ENCODE peak calls at places on chromosomes 13 and 19, in seven cellular contexts. S is coronary artery; P is heart right ventricle; W is upper lobe of right lung; Z is CD4-positive, alpha-beta memory T cell; I is IMR-90; G is fibroblast of lung. Q is an unnamed sample.

GRCh38 chr13:33185853-33186252 is 99.7 kb downstream of the STARD13 start:
- DNase-seq in W (no peak), Z (no peak), P (no peak), I (no peak), S (no peak), G (peak), Q (no peak)

GRCh38 chr13:24161010-24161775 is 673 bp downstream of the SPATA13 start:
- DNase-seq in P (peak), S (no peak), I (no peak), G (peak), Z (peak), W (no peak), Q (peak)

GRCh38 chr13:20182231-20182846 is 10.4 kb downstream of the GJB2 start:
- DNase-seq in I (peak), S (peak), P (no peak), W (no peak), Z (peak), G (peak), Q (no peak)

GRCh38 chr19:17058236-17058635 is 17.0 kb downstream of the HAUS8 start:
- DNase-seq in Z (no peak), G (no peak), P (no peak), S (no peak), I (peak), W (no peak), Q (no peak)

GRCh38 chr19:52398091-52398461 is 427 bp downstream of the ZNF528 start:
- DNase-seq in G (peak), W (no peak), P (peak), Z (no peak), I (peak), S (no peak), Q (no peak)

GRCh38 chr13:94667190-94667589 is 45.2 kb downstream of the SOX21 start:
- DNase-seq in G (no peak), I (no peak), Z (no peak), S (no peak), P (no peak), W (no peak), Q (no peak)

GRCh38 chr13:65854431-65854830 is 1375.7 kb downstream of the PCDH9 start:
- DNase-seq in G (no peak), P (no peak), W (no peak), Z (no peak), I (no peak), S (no peak), Q (no peak)

GRCh38 chr19:30696514-30696913 is 324.3 kb downstream of the ZNF536 start:
- DNase-seq in Z (no peak), P (no peak), W (no peak), G (no peak), S (no peak), I (peak), Q (peak)

GRCh38 chr13:48853381-48854102 is 122.2 kb upstream of the FNDC3A start:
- DNase-seq in S (no peak), I (peak), P (no peak), W (no peak), G (peak), Z (no peak), Q (no peak)

GRCh38 chr19:29893606-29894284 is 48.3 kb upstream of the URI1 start:
- DNase-seq in W (no peak), P (no peak), Z (no peak), S (no peak), I (no peak), G (no peak), Q (peak)

GRCh38 chr19:24052811-24053210 is 34.2 kb upstream of the ZNF254 start:
- DNase-seq in S (no peak), G (no peak), Z (no peak), I (peak), P (no peak), W (no peak), Q (no peak)

GRCh38 chr19:58338825-58339558 is 12.2 kb downstream of the ZSCAN22 start:
- DNase-seq in G (peak), Z (no peak), I (peak), P (no peak), S (no peak), W (no peak), Q (no peak)

GRCh38 chr13:43572601-43573360 is 214.0 kb downstream of the ENOX1 start:
- DNase-seq in S (no peak), I (peak), P (no peak), W (no peak), G (peak), Z (no peak), Q (no peak)

GRCh38 chr13:43573361-43573740 is 213.4 kb downstream of the ENOX1 start:
- DNase-seq in P (no peak), W (no peak), S (no peak), G (peak), Z (no peak), I (no peak), Q (no peak)

GRCh38 chr13:43569688-43570087 is 217.1 kb downstream of the ENOX1 start:
- DNase-seq in I (no peak), G (no peak), W (no peak), S (no peak), Z (no peak), P (no peak), Q (no peak)

GRCh38 chr13:43564941-43565340 is 221.8 kb downstream of the ENOX1 start:
- DNase-seq in Z (no peak), P (no peak), W (no peak), I (no peak), S (no peak), G (no peak), Q (no peak)

GRCh38 chr13:43567608-43568007 is 219.2 kb downstream of the ENOX1 start:
- DNase-seq in Z (no peak), G (peak), S (no peak), W (no peak), P (no peak), I (peak), Q (no peak)
- H3K4me3 ChIP-seq in Z (no peak), G (no peak), S (no peak), W (no peak), P (no peak), I (no peak), Q (no peak)

DNA sequence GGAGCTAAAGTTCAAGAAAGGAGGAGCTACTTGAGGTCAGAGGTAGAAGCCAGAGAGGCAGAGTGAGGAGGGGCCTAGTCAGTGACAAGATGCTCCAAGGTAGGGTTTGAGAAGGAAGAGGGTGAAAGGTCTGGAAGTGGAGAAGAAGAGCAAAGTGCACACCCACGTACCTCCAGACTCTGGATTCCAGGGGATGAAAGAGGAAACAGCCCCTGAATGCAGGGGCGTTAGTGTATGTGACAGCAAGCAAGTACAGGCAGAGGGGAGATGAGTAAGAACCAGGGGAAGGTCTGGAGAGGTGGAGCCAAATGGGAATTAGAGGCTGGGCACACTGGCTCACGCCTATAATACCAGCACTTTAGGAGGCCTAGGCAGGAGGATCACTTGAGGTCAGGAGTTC is 8.7 kb downstream of the RPS28 start:
- DNase-seq in G (no peak), I (no peak), P (no peak), Z (no peak), W (no peak), S (no peak), Q (no peak)
- H3K27ac ChIP-seq in G (no peak), I (no peak), P (no peak), Z (no peak), W (no peak), S (no peak), Q (no peak)

GRCh38 chr19:5246554-5247155 is 94.0 kb downstream of the PTPRS start:
- DNase-seq in G (peak), P (no peak), S (no peak), I (no peak), W (no peak), Z (no peak), Q (no peak)
- H3K4me3 ChIP-seq in G (no peak), P (no peak), S (no peak), I (no peak), W (no peak), Z (no peak), Q (no peak)

GRCh38 chr19:13794752-13795589 is at the start of gene ZSWIM4:
- DNase-seq in S (peak), G (peak), Z (peak), I (peak), W (peak), P (peak), Q (peak)

GRCh38 chr19:13797870-13798269 is 2.6 kb downstream of the ZSWIM4 start:
- DNase-seq in Z (no peak), I (peak), W (no peak), G (peak), S (no peak), P (no peak), Q (no peak)

GRCh38 chr19:13795595-13796300 is 505 bp downstream of the ZSWIM4 start:
- DNase-seq in S (no peak), W (peak), G (peak), P (no peak), Z (no peak), I (peak), Q (peak)

GRCh38 chr19:13796301-13797057 is 1.2 kb downstream of the ZSWIM4 start:
- DNase-seq in W (peak), I (peak), Z (no peak), G (peak), S (peak), P (peak), Q (peak)

DNA sequence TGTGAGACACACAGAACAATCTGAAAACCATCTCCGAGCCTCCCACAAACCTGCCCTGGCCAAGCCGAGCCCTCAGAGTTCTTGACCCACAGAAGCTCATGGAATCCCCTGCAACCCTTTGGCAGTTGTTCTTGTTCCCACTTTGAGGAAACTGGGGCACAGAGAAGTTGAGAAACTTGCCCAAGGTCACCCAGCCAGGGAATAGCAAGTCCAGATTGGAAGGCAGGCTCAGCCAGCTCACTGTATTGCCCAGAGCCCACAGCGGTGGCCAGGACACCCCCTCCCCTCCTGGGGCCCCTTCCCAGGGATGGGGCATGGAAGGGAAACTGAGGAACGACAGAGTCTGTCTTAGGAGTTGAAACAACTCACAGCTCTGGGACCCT is 1.8 kb downstream of the ZSWIM4 start:
- DNase-seq in G (no peak), P (no peak), S (no peak), W (no peak), I (no peak), Z (no peak), Q (no peak)
- H3K27ac ChIP-seq in G (peak), P (peak), S (peak), W (peak), I (peak), Z (no peak), Q (peak)

GRCh38 chr13:46369506-46370268 is 17.4 kb downstream of the RUBCNL start:
- DNase-seq in P (no peak), W (no peak), G (peak), Z (no peak), S (no peak), I (peak), Q (no peak)

GRCh38 chr13:46377554-46377953 is 9.5 kb downstream of the RUBCNL start:
- DNase-seq in G (no peak), S (no peak), W (no peak), Z (no peak), P (no peak), I (no peak), Q (no peak)

GRCh38 chr13:46372071-46372470 is 15.0 kb downstream of the RUBCNL start:
- DNase-seq in W (no peak), Z (no peak), G (no peak), I (no peak), S (no peak), P (no peak), Q (no peak)

GRCh38 chr13:46374710-46375109 is 12.3 kb downstream of the RUBCNL start:
- DNase-seq in S (no peak), G (no peak), Z (no peak), W (no peak), P (no peak), I (no peak), Q (no peak)

DNA sequence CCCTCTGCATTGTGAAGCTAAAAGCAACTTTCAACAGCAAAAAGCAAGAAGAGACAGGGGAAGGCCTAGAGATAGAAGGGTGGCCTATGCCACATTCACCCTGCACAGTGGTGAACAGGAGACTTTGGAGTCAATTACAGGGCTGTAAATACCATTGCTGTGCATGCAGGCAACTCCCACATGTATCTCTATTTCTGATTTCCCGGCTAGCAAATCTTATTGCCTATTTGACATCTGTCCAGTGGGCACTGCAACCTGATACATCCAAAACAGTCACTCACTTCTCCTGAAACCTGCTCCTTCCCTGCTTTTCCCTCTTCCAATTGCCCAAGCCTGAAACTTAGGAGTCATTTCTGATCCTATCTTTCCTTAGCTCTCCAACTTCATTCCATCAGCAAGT is 13.4 kb downstream of the RUBCNL start:
- DNase-seq in P (no peak), G (no peak), W (no peak), Z (no peak), S (no peak), I (no peak), Q (no peak)
- H3K4me3 ChIP-seq in P (no peak), G (no peak), W (no peak), Z (no peak), S (no peak), I (no peak), Q (no peak)

Q was measured in tibial artery.